ENCODE peak calls at places on chromosome 21, in five cellular contexts. G, L, M, F and P are unnamed samples.

GRCh38 chr21:40753756-40754155 is 93.2 kb downstream of the DSCAM start:
- DNase-seq in G (no peak), F (no peak), M (no peak), L (no peak), P (no peak)

GRCh38 chr21:16563111-16563510 is 833.3 kb downstream of the USP25 start:
- DNase-seq in M (no peak), F (no peak), G (no peak), L (no peak), P (no peak)

GRCh38 chr21:32332463-32332951 is 33.9 kb downstream of the MRAP start:
- DNase-seq in G (no peak), M (no peak), F (no peak), L (no peak), P (no peak)

GRCh38 chr21:46154955-46155513 is 345 bp downstream of the FTCD start:
- DNase-seq in M (no peak), F (no peak), G (no peak), L (no peak), P (no peak)

GRCh38 chr21:36854391-36854790 is 112.1 kb downstream of the HLCS start:
- DNase-seq in F (peak; percentile 47), G (no peak), M (peak; percentile 78), L (peak; percentile 29), P (no peak)

GRCh38 chr21:45989355-45990048 is 7.9 kb downstream of the COL6A1 start:
- DNase-seq in F (no peak), M (no peak), G (no peak), L (no peak), P (no peak)

GRCh38 chr21:33608559-33608958 is 20.1 kb upstream of the DONSON start:
- DNase-seq in L (no peak), M (no peak), G (no peak), F (peak; percentile 75), P (no peak)

GRCh38 chr21:36700295-36700960 is 1.5 kb downstream of the SIM2 start:
- DNase-seq in M (no peak), G (no peak), L (no peak), F (no peak), P (no peak)

GRCh38 chr21:44918581-44919033 is 2.1 kb downstream of the ITGB2 start:
- DNase-seq in L (no peak), F (no peak), G (no peak), M (no peak), P (no peak)
- H3K4me3 ChIP-seq in L (peak overlapping the region; percentile 31), F (no peak overlapping the region), G (no peak overlapping the region), M (no peak overlapping the region), P (no peak overlapping the region)

DNA sequence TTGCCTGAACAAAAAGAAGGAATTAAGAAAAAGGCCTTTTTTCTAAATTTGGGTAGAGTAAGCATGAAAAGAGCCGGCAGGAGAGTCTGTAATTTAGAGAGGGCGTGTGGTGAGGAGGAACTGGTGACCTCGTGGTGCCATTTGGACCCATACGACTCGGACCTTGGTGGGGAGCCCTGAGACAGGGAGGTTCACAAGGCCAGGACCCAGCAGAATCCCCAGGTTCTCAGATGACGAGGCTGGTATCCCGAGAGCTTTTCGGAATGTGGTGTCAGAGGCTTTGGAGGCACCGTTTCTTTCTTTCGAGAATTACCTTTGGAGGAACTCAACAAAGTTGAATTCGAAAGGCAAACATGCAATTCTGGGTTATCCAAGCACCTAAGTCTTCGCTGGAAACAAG is 34.8 kb downstream of the CLIC6 start:
- DNase-seq in G (no peak), F (no peak), L (no peak), M (no peak), P (no peak)
- H3K9ac ChIP-seq in G (no peak overlapping the region), F (no peak overlapping the region), L (no peak overlapping the region), M (no peak overlapping the region), P (no peak overlapping the region)

DNA sequence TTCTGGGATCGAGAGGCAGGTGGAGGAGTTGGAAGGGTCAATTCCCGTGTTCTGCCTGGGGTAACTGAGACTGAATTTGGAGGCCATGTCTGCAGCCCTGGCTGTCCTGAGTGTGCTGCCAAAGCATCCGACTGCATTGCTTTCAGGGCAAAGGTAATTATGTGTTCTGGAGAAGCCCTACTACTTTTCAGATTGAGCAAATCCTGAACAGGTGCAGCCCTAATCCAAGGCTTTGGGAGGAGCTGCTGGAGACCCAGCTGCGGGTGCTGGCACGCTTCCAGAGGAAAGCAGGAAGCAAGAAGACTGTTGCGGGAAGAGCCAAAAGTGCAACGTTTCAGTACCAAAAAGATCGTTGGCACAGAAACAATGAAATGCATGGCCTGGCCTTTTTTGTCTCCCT is 73.7 kb upstream of the NRIP1 start:
- DNase-seq in L (no peak), G (no peak), F (no peak), M (no peak), P (no peak)
- TF ChIP-seq POLR2AphosphoS5 in L (no peak), G (no peak), F (no peak), M (no peak), P (no peak)

DNA sequence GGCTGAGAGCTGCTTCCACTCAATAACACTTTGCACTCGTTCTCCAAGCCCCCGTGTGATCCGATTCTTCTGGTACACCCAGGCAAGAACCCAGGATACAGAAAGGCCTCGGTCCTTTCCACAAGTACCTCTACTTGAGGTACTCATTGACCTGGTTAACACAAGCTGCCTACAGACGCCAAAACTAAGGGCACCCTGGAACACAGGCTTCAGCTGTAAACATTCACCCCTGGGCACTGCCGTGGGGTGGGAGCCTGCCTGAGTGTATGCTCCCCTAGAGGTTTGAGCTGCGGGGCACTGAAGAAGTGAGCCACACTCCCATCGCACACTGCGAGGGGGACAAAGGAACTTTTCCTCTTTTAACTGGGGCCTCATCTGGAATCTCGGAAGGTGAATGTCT is 30.5 kb downstream of the LRRC3 start:
- DNase-seq in L (no peak), G (no peak), M (no peak), F (peak; percentile 7), P (no peak)
- H3K4me3 ChIP-seq in L (peak overlapping the region; percentile 64), G (peak overlapping the region; percentile 7), M (no peak overlapping the region), F (peak overlapping the region; percentile 38), P (no peak overlapping the region)

DNA sequence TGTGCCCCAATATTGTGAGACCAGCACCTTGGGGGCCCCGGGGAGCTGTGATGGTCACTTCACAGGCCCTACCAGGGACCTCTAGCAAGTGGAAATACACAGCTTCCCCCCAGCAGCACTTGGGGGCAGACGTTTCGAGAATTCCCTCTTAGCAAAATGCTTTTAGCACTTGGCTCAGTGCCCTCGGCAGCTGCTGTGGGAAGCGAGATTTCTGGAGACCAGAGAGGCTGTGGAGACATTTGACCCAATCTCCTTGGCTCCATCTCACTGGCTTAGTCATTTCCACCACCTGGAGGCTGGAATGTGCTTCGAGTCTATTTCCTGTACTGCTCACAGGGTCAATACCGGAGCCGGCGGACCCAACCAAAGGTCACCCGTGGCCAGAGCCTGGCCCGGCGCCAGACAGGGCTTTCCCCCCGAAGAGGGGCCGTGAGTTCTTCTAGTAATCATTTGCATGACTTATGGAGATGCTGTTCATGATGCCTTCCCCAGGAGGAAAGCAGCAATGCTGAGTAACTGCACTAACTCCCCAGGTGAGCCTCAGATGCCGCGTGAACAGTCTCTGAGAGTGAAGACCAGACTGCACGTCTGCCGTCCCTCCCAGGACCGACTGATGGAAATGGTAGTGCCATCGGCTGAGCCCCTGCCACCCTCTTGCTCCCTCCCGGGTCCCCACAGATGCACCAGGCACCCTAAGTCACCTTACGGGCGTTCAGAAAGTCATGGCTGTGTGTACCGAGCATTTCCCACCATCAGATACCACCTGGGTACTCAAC is 4.4 kb upstream of the C2CD2 start:
- DNase-seq in G (peak; percentile 61), F (peak; percentile 99), M (peak; percentile 89), L (no peak), P (no peak)
- H3K9ac ChIP-seq in G (peak overlapping the region; percentile 44), F (peak overlapping the region; percentile 69), M (peak overlapping the region; percentile 21), L (no peak overlapping the region), P (no peak overlapping the region)